ENCODE peak calls at places on chromosomes 13 and 19, in five cellular contexts. G is HCT116, I is GM12878, D is HepG2, J is SK-N-SH. Y is an unnamed sample.

GRCh38 chr19:36256853-36257511 is 42.1 kb downstream of the ZNF146 start:
- DNase-seq in J (peak; percentile 66), D (no peak), G (no peak), I (no peak), Y (no peak)

GRCh38 chr13:106649495-106649894 is 81.6 kb upstream of the ARGLU1 start:
- DNase-seq in J (no peak), D (no peak), G (no peak), I (no peak), Y (no peak)

GRCh38 chr19:51107406-51108065 is 673 bp downstream of the CTU1 start:
- DNase-seq in I (no peak), G (peak; percentile 15), D (peak; percentile 37), J (no peak), Y (no peak)

GRCh38 chr19:13881692-13882418 is 4.9 kb downstream of the NANOS3 start:
- DNase-seq in J (no peak), D (no peak), G (no peak), I (no peak), Y (no peak)

GRCh38 chr13:110342474-110342873 is 35.4 kb downstream of the COL4A2 start:
- DNase-seq in I (no peak), D (no peak), J (no peak), G (no peak), Y (no peak)

GRCh38 chr13:23273498-23273897 is 92.7 kb downstream of the SGCG start:
- DNase-seq in J (no peak), G (no peak), D (no peak), I (no peak), Y (no peak)

GRCh38 chr19:2462635-2463421 is 6.1 kb upstream of the LMNB2 start:
- DNase-seq in D (peak; percentile 93), G (peak; percentile 97), J (peak; percentile 84), I (no peak), Y (peak; percentile 60)

GRCh38 chr19:17855333-17856152 is 4.2 kb upstream of the RPL18A start:
- DNase-seq in D (peak; percentile 57), G (peak; percentile 51), J (peak; percentile 84), I (peak; percentile 37), Y (peak; percentile 69)

GRCh38 chr19:10604460-10604980 is 17.4 kb upstream of the AP1M2 start:
- DNase-seq in G (no peak), I (peak; percentile 52), J (peak; percentile 20), D (no peak), Y (peak; percentile 64)

GRCh38 chr13:45238945-45239795 is 38.3 kb upstream of the KCTD4 start:
- DNase-seq in G (no peak), J (no peak), D (no peak), I (no peak), Y (no peak)

GRCh38 chr13:48542581-48543341 is 9.9 kb upstream of the RCBTB2 start:
- DNase-seq in I (no peak), G (no peak), J (no peak), D (peak; percentile 23), Y (peak; percentile 34)

GRCh38 chr19:33458807-33459206 is 62.8 kb downstream of the PEPD start:
- DNase-seq in I (no peak), D (no peak), J (no peak), G (no peak), Y (no peak)

GRCh38 chr13:37168151-37168550 is 62.7 kb upstream of the CSNK1A1L start:
- DNase-seq in J (no peak), D (no peak), G (no peak), I (no peak), Y (no peak)

GRCh38 chr13:74681891-74682290 is 547.7 kb upstream of the KLF12 start:
- DNase-seq in J (no peak), G (no peak), I (no peak), D (no peak), Y (no peak)

GRCh38 chr13:68099616-68100015 is 869.5 kb upstream of the PCDH9 start:
- DNase-seq in J (no peak), G (peak; percentile 0), D (no peak), I (no peak), Y (no peak)

GRCh38 chr19:43768273-43769050 is 12.3 kb downstream of the KCNN4 start:
- DNase-seq in D (no peak), J (no peak), I (no peak), G (no peak), Y (no peak)

GRCh38 chr13:62697702-62698101 is 1282.1 kb upstream of the PCDH20 start:
- DNase-seq in J (no peak), G (no peak), D (no peak), I (no peak), Y (no peak)

GRCh38 chr13:100361504-100361903 is 227.1 kb downstream of the GGACT start:
- DNase-seq in J (no peak), G (no peak), I (no peak), D (no peak), Y (no peak)

GRCh38 chr13:110616103-110617101 is 1.1 kb downstream of the NAXD start:
- DNase-seq in I (no peak), G (peak; percentile 27), D (peak; percentile 26), J (peak; percentile 56), Y (peak; percentile 43)

GRCh38 chr13:96229356-96229755 is 139.4 kb downstream of the HS6ST3 start:
- DNase-seq in I (no peak), J (peak; percentile 3), G (peak; percentile 48), D (peak; percentile 21), Y (no peak)

GRCh38 chr13:110338441-110339101 is 31.5 kb downstream of the COL4A2 start:
- DNase-seq in D (no peak), I (no peak), G (no peak), J (no peak), Y (peak; percentile 10)

GRCh38 chr13:108676620-108677019 is 47.2 kb downstream of the MYO16 start:
- DNase-seq in D (no peak), I (no peak), G (no peak), J (no peak), Y (no peak)

GRCh38 chr13:50990540-50991506 is 81.2 kb downstream of the RNASEH2B start:
- DNase-seq in J (peak; percentile 34), D (no peak), I (no peak), G (no peak), Y (no peak)

GRCh38 chr13:107644136-107644535 is 571.2 kb downstream of the LIG4 start:
- DNase-seq in D (no peak), I (no peak), G (no peak), J (no peak), Y (no peak)

GRCh38 chr19:17376935-17377600 is at the start of gene PLVAP:
- DNase-seq in I (no peak), D (no peak), G (no peak), J (no peak), Y (no peak)

GRCh38 chr13:75913925-75914324 is 277.8 kb downstream of the LMO7 start:
- DNase-seq in G (no peak), J (no peak), I (no peak), D (no peak), Y (no peak)

GRCh38 chr19:12973236-12973635 is 3.9 kb downstream of the DAND5 start:
- DNase-seq in J (no peak), I (no peak), D (no peak), G (no peak), Y (no peak)

GRCh38 chr13:41756198-41756885 is 204.6 kb downstream of the VWA8 start:
- DNase-seq in G (no peak), D (no peak), I (no peak), J (no peak), Y (no peak)

GRCh38 chr19:4694211-4694987 is 24.3 kb upstream of the MYDGF start:
- DNase-seq in G (peak; percentile 93), J (no peak), I (no peak), D (no peak), Y (peak; percentile 30)

GRCh38 chr13:36193151-36193855 is 21.1 kb downstream of the SOHLH2 start:
- DNase-seq in J (no peak), I (no peak), G (no peak), D (no peak), Y (no peak)

GRCh38 chr13:48437381-48437780 is 24.5 kb upstream of the LPAR6 start:
- DNase-seq in J (no peak), I (no peak), D (no peak), G (no peak), Y (no peak)

GRCh38 chr19:46786236-46787039 is 2.0 kb downstream of the SLC1A5 start:
- DNase-seq in D (peak; percentile 68), I (no peak), G (no peak), J (peak; percentile 86), Y (no peak)

GRCh38 chr19:46785054-46785979 is 3.1 kb downstream of the SLC1A5 start:
- DNase-seq in D (no peak), I (no peak), G (no peak), J (no peak), Y (no peak)

GRCh38 chr19:46787040-46787330 is 1.4 kb downstream of the SLC1A5 start:
- DNase-seq in D (no peak), G (no peak), J (no peak), I (no peak), Y (no peak)

GRCh38 chr19:46784262-46785053 is 3.9 kb downstream of the SLC1A5 start:
- DNase-seq in D (peak; percentile 80), I (peak; percentile 62), J (peak; percentile 64), G (peak; percentile 71), Y (peak; percentile 51)

GRCh38 chr19:46785980-46786235 is 2.5 kb downstream of the SLC1A5 start:
- DNase-seq in J (no peak), G (no peak), I (no peak), D (no peak), Y (no peak)
- TF ChIP-seq JUND in J (no peak), G (no peak), I (no peak), D (no peak), Y (no peak)

DNA sequence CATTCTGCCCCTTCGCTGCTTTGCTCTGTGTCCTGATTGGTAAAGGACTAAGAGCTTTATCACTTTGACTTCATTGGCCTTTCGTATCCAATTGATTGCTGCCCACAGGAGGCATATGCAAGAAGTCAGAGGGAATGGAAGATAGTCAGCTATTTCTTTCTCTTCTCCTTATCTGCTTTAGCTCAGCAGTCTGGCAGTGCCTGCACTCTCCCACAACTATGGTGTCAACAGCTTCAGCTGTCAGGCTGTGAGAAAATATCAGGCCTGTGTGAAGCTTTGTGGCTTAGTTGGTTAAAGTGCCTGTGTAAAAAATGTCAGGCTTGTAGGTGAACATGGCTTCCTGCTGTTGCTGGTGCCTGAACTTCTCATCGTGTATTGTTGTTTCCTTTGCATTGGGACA is 243.0 kb downstream of the PCDH17 start:
- DNase-seq in I (no peak), J (no peak), D (no peak), G (no peak), Y (no peak)
- TF ChIP-seq JUND in I (no peak), J (no peak), D (no peak), G (no peak), Y (no peak)

GRCh38 chr13:21747456-21747855 is 76.6 kb downstream of the FGF9 start:
- DNase-seq in D (no peak), J (no peak), I (no peak), G (no peak), Y (no peak)
- TF ChIP-seq JUND in D (no peak), J (no peak), I (no peak), G (no peak), Y (no peak)

GRCh38 chr13:28250542-28250941 is 112.2 kb downstream of the PAN3 start:
- DNase-seq in I (no peak), D (no peak), G (no peak), J (no peak), Y (no peak)

GRCh38 chr13:28245465-28245864 is 107.1 kb downstream of the PAN3 start:
- DNase-seq in I (no peak), G (no peak), J (no peak), D (no peak), Y (no peak)

GRCh38 chr13:28248080-28248479 is 109.7 kb downstream of the PAN3 start:
- DNase-seq in I (no peak), J (no peak), G (no peak), D (no peak), Y (no peak)

GRCh38 chr13:28251462-28251861 is 113.1 kb downstream of the PAN3 start:
- DNase-seq in I (no peak), D (no peak), G (no peak), J (no peak), Y (no peak)

GRCh38 chr13:28246891-28247290 is 108.5 kb downstream of the PAN3 start:
- DNase-seq in D (no peak), G (no peak), I (no peak), J (no peak), Y (no peak)
- TF ChIP-seq JUND in D (no peak), G (no peak), I (no peak), J (no peak), Y (no peak)